ENCODE peak calls at places on chromosomes 7 and 10, in four cellular contexts. M is colonic mucosa, B is bronchial epithelial cell, Z is heart right ventricle. O is an unnamed sample.

GRCh38 chr7:32479574-32480200 is 10.5 kb downstream of the LSM5 start:
- DNase-seq in M (peak), B (peak), Z (no peak), O (no peak)

GRCh38 chr10:3776796-3777571 is 8.0 kb downstream of the KLF6 start:
- DNase-seq in Z (no peak), B (peak), M (peak), O (no peak)

GRCh38 chr10:18221123-18221522 is 80.9 kb downstream of the CACNB2 start:
- DNase-seq in Z (no peak), M (no peak), B (no peak), O (no peak)

GRCh38 chr7:5053175-5053574 is 7.5 kb downstream of the RBAK start:
- DNase-seq in Z (no peak), B (no peak), M (no peak), O (no peak)

GRCh38 chr7:7984424-7984823 is 15.8 kb downstream of the GLCCI1 start:
- DNase-seq in B (no peak), Z (no peak), M (no peak), O (no peak)

GRCh38 chr10:3293536-3294431 is 121.2 kb upstream of the PITRM1 start:
- DNase-seq in B (no peak), Z (no peak), M (no peak), O (peak)

GRCh38 chr10:77279207-77279606 is 358.4 kb downstream of the KCNMA1 start:
- DNase-seq in B (peak), M (no peak), Z (no peak), O (no peak)

GRCh38 chr10:18144928-18145327 is 4.7 kb downstream of the CACNB2 start:
- DNase-seq in Z (peak), M (peak), B (peak), O (no peak)

GRCh38 chr10:58647770-58648169 is 135.1 kb downstream of the BICC1 start:
- DNase-seq in M (no peak), Z (no peak), B (peak), O (no peak)

GRCh38 chr7:114760477-114760876 is 161.4 kb upstream of the MDFIC start:
- DNase-seq in Z (no peak), M (no peak), B (peak), O (no peak)

GRCh38 chr10:128124813-128125403 is 1.3 kb downstream of the MKI67 start:
- DNase-seq in M (no peak), B (no peak), Z (no peak), O (no peak)

GRCh38 chr10:71837085-71837827 is 13.8 kb downstream of the PSAP start:
- DNase-seq in Z (no peak), B (no peak), M (no peak), O (no peak)
- TF ChIP-seq CTCF in Z (peak), B (peak), M (no peak), O (no peak)

GRCh38 chr10:87507879-87508278 is 3.2 kb downstream of the MINPP1 start:
- DNase-seq in Z (no peak), M (no peak), B (no peak), O (no peak)

GRCh38 chr10:87505366-87506113 is 847 bp downstream of the MINPP1 start:
- DNase-seq in B (peak), Z (peak), M (peak), O (no peak)

GRCh38 chr10:87504307-87504666 is 406 bp upstream of the MINPP1 start:
- DNase-seq in Z (no peak), B (no peak), M (no peak), O (no peak)

GRCh38 chr10:87504667-87505365 is at the start of gene MINPP1:
- DNase-seq in M (peak), Z (peak), B (peak), O (peak)

GRCh38 chr10:87506988-87507387 is 2.3 kb downstream of the MINPP1 start:
- DNase-seq in M (no peak), Z (no peak), B (no peak), O (no peak)
- H3K4me3 ChIP-seq in M (no peak), Z (no peak), B (no peak), O (no peak)

DNA sequence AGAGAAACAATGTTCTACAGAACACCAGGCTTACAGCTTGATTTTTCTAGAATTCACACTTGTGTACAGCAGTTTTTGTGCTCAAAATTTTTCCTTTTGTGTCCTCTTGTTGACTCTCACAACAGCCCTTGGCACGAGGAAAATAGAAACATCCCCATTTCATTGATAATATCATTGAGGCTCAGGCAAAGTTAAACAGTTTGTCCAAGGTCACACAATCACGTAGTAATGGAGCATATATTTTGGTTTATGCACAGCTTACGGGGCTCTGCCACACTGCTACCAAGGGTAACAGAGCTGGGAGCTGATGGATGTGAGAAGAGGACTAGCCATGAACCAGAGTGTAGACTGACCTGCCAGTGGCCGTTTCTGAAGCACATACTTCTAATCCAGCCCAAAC is 292.0 kb downstream of the FZD1 start:
- DNase-seq in B (no peak), M (no peak), Z (no peak), O (no peak)
- TF ChIP-seq CTCF in B (no peak), M (no peak), Z (no peak), O (no peak)

GRCh38 chr7:19353158-19353557 is 207.9 kb upstream of the FERD3L start:
- DNase-seq in Z (no peak), B (no peak), M (no peak), O (no peak)
- H3K4me3 ChIP-seq in Z (no peak), B (no peak), M (no peak), O (no peak)

DNA sequence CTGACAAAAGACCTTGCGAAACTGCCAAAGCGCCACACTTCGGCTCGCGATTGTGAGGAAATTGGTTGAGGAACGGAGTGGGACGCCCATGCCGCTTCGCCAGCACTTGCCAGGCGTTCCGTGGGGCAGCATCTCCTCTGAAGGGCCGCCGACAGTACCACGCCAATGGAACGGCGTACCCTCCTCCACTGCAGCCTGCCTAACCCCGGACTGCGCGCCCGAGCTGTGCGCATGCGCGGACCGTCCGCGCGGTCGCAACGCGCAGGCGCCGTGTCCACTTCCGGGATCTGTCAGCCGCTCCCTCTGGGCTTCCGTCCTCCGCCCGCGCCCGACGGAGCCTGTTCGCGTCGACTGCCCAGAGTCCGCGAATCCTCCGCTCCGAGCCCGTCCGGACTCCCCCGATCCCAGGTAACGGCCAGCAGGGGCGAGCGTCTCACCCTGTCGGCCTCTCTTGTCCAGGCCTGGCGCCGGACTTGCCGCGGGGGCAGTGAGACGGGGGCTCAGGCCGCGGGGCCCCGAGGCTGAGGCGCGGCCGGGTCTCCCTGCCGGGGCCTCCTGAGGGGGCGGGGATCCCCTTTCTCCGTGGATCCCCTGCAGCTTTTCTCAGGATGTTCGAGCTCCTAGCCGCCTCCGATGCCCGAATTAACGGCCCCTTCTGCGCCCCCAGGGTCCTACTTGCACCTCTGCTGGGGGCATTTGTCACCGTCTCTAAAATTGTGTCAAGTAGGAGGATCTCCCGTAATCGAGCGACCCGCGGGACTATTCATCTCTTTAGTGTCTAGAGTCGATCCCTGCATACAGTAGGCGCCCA is at the start of gene ARPC1A:
- DNase-seq in Z (peak), M (peak), B (peak), O (peak)
- TF ChIP-seq CTCF in Z (peak), M (no peak), B (peak), O (no peak)

DNA sequence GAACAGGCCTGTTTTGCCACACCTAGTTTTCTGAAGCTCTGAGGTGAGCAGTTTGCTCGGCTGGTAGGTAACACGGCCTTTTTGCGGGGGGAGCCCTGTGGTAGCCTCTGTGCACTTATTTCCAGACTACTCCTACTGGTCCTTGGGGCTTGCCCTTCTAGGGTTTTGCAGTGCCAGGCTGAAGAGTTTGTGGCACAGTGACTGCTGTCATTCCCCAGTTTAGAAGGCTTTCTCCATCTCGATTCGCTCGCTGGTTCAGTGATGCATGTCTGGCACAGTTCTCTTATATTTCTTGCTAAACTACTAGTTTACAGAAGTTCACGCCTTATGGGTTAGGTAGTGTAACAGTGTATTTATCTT is 711 bp downstream of the KIF20B start:
- DNase-seq in B (no peak), Z (no peak), M (peak), O (no peak)
- H3K4me3 ChIP-seq in B (peak), Z (peak), M (peak), O (no peak)

GRCh38 chr10:130547368-130547767 is 411.2 kb downstream of the GLRX3 start:
- DNase-seq in M (no peak), Z (no peak), B (no peak), O (peak)
- TF ChIP-seq CTCF in M (no peak), Z (no peak), B (no peak), O (no peak)

DNA sequence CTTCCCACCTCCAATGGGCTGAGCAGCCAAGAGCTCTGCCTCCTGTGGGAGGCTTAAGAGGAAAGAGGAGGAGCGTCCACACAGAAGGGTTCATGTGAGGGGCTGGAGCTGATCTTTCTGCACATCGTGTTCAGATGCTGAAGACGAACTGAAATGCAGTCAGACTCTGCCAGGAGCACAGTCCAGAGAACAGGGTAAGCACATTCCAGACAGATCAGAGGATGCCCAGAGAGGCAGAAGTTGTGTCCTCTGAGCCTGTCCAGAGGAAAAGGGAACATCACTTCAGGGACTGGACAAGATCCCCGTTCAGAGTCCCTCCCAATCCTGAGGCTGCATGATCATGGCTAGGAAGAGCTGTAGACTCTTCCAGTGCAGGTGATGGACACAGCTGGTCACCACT is 72.9 kb downstream of the ITIH5 start:
- DNase-seq in B (no peak), M (no peak), Z (no peak), O (no peak)
- H3K4me3 ChIP-seq in B (no peak), M (no peak), Z (no peak), O (no peak)

DNA sequence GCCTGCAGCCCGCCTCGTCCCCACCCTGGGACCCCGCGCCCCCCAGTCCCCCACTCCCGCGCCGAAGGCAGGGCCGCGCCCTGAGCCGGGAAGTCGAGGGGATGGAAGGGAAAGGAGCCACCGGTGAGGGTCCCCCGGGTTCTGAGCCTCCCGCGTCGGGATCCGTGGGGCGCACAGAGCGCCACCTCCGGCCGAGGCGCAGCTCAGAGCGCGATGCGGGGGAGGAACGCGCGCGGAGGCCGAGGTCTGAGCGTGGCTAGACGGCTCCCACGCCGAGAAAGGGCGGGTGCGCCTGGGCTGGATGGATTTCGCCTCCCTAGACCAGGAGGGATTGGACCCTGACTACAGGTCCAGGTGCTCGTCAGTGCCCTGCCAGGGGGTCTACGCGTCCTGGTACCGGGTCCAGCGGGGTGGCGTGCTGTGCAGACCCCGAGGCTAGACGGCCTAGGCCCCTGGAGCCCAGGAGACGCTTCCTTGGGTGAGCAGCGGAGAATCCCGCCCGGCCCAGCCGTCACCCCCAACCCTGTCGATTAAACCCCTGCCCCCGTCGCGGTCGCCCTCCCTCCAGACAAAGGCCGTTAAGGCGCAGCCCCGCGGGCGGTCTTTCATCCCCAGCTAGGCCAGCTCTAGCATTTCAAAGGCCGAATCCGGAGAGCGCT is 986 bp upstream of the PDGFA start:
- DNase-seq in Z (peak), M (no peak), B (no peak), O (no peak)
- TF ChIP-seq CTCF in Z (no peak), M (no peak), B (peak), O (no peak)

DNA sequence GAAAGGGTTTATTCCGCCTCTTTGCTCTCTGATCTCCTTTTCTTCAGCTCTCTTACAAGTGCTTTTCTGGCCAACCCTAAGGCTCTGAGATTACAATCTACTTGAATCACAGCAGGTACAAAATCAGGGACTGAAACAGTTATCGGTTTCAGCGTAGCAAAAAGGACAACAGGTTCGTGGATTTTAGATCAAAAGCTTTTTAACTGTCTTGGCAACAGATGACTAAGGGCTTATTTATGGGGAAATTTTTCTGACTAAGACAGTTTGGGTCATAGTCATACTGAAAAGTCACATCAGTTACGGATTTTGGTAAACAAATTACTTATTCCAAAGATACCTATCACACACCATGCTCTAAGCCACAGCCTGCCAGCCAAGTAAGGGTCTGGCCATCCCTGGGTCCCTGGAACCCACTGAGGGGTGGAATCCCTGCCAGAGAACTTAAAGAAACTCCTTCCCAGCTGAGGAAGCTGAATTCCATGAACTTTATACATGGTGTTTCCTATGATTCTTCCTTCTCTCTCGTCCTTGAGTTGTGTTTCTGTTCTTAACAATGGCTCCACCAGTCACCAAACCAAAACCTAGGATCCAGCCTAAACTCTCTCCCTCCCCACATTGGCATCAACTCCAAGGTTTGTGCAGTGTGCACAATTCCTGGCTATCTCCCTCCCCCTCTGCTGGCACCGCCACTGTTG is 169.3 kb downstream of the FAM107B start:
- DNase-seq in B (peak), M (no peak), Z (no peak), O (no peak)
- H3K4me3 ChIP-seq in B (no peak), M (no peak), Z (peak), O (peak)

O was measured in right atrium auricular region.